ENCODE peak calls at places on chromosomes 13 and 19, in eight cellular contexts. B, S, N, H, J, C, F and Y are unnamed samples.

GRCh38 chr19:800360-801029 is 3.2 kb downstream of the PTBP1 start:
- DNase-seq in J (no peak), N (no peak), H (no peak), F (no peak), S (peak; percentile 56), C (no peak), B (no peak), Y (no peak)

GRCh38 chr13:27573265-27573664 is 47.1 kb downstream of the LNX2 start:
- DNase-seq in H (no peak), N (no peak), C (no peak), B (no peak), J (peak; percentile 13), F (no peak), S (peak; percentile 47), Y (peak; percentile 65)

GRCh38 chr19:29040291-29040690 is 172.7 kb downstream of the UQCRFS1 start:
- DNase-seq in S (no peak), F (no peak), J (no peak), H (no peak), N (no peak), B (no peak), C (no peak), Y (no peak)

GRCh38 chr19:45451181-45451849 is 16.5 kb upstream of the FOSB start:
- DNase-seq in N (no peak), H (no peak), J (no peak), S (peak; percentile 89), B (peak; percentile 57), F (no peak), C (no peak), Y (peak; percentile 86)

GRCh38 chr19:3577741-3578344 is 5.1 kb downstream of the HMG20B start:
- DNase-seq in F (no peak), H (no peak), N (peak; percentile 56), S (no peak), J (no peak), C (no peak), B (no peak), Y (no peak)

GRCh38 chr19:55118401-55118991 is 1.1 kb upstream of the PPP1R12C start:
- DNase-seq in F (no peak), S (no peak), H (peak; percentile 56), B (peak; percentile 66), C (no peak), N (peak; percentile 79), J (no peak), Y (no peak)

GRCh38 chr13:113809934-113810333 is 50.9 kb downstream of the TMEM255B start:
- DNase-seq in B (no peak), J (no peak), S (no peak), N (no peak), H (no peak), C (no peak), F (no peak), Y (no peak)

GRCh38 chr19:55341191-55342043 is 1.7 kb downstream of the KMT5C start:
- DNase-seq in J (peak; percentile 84), B (peak; percentile 90), C (no peak), N (peak; percentile 83), H (peak; percentile 72), S (peak; percentile 52), F (peak; percentile 21), Y (peak; percentile 19)

GRCh38 chr13:40549500-40550094 is 116.8 kb downstream of the FOXO1 start:
- DNase-seq in B (no peak), J (no peak), C (peak; percentile 38), H (no peak), N (peak; percentile 56), F (no peak), S (peak; percentile 68), Y (no peak)

GRCh38 chr19:46821512-46822359 is 28.9 kb downstream of the AP2S1 start:
- DNase-seq in C (no peak), B (peak; percentile 74), S (no peak), N (peak; percentile 55), H (no peak), J (no peak), F (no peak), Y (no peak)

GRCh38 chr13:65964672-65965071 is 1265.5 kb downstream of the PCDH9 start:
- DNase-seq in J (no peak), C (no peak), B (no peak), S (no peak), H (no peak), F (no peak), N (no peak), Y (peak; percentile 55)